ENCODE peak calls at places on chromosomes 6 and 20, in eight cellular contexts. A, O, G, B, U, J, H and K are unnamed samples.

GRCh38 chr6:112305795-112306194 is 41.3 kb upstream of the RFPL4B start:
- DNase-seq in G (no peak), A (no peak), J (no peak), U (no peak), B (no peak), O (no peak), H (no peak), K (no peak)

GRCh38 chr6:112839525-112839961 is 492.4 kb downstream of the RFPL4B start:
- DNase-seq in B (no peak), O (no peak), G (no peak), J (no peak), U (no peak), H (no peak), A (no peak), K (no peak)

GRCh38 chr6:67221226-67221625 is 1413.9 kb upstream of the ADGRB3 start:
- DNase-seq in B (no peak), A (no peak), J (no peak), O (no peak), G (no peak), U (peak; percentile 4), H (no peak), K (no peak)

GRCh38 chr6:151652338-151652737 is 155.1 kb upstream of the ESR1 start:
- DNase-seq in A (no peak), H (no peak), J (no peak), G (no peak), O (no peak), U (no peak), B (no peak), K (no peak)

GRCh38 chr6:169961772-169962561 is 210.5 kb downstream of the ERMARD start:
- DNase-seq in H (no peak), G (no peak), O (no peak), B (no peak), U (no peak), A (no peak), J (no peak), K (no peak)

GRCh38 chr20:6489361-6490154 is 277.9 kb upstream of the BMP2 start:
- DNase-seq in O (peak; percentile 55), H (no peak), U (peak; percentile 100), J (no peak), G (no peak), B (no peak), A (no peak), K (no peak)

GRCh38 chr20:25470045-25470444 is 62.6 kb downstream of the GINS1 start:
- DNase-seq in O (peak; percentile 83), J (peak; percentile 9), G (no peak), B (no peak), A (peak; percentile 73), U (peak; percentile 28), H (no peak), K (no peak)

GRCh38 chr6:170290306-170291128 is at the start of gene DLL1:
- DNase-seq in H (peak; percentile 73), U (no peak), J (no peak), B (peak; percentile 78), A (peak; percentile 43), G (peak; percentile 65), O (no peak), K (no peak)

GRCh38 chr20:32208499-32209154 is 947 bp downstream of the POFUT1 start:
- DNase-seq in U (no peak), H (no peak), O (no peak), B (no peak), G (no peak), J (no peak), A (no peak), K (no peak)

GRCh38 chr6:24329451-24329850 is 28.4 kb downstream of the DCDC2 start:
- DNase-seq in A (no peak), H (no peak), G (no peak), J (no peak), O (no peak), B (no peak), U (no peak), K (no peak)

GRCh38 chr6:32967151-32968091 is 973 bp upstream of the BRD2 start:
- DNase-seq in H (no peak), O (peak; percentile 32), G (no peak), U (peak; percentile 74), J (peak; percentile 28), B (no peak), A (no peak), K (no peak)

GRCh38 chr6:72748759-72749158 is 126.9 kb downstream of the KCNQ5 start:
- DNase-seq in U (no peak), G (no peak), A (no peak), O (no peak), H (no peak), J (no peak), B (no peak), K (no peak)

GRCh38 chr6:105748737-105749161 is 337.4 kb upstream of the PRDM1 start:
- DNase-seq in U (peak; percentile 39), H (no peak), O (no peak), G (no peak), J (no peak), A (no peak), B (no peak), K (no peak)

GRCh38 chr6:70304611-70305010 is 1.7 kb upstream of the COL9A1 start:
- DNase-seq in G (no peak), H (no peak), O (no peak), U (no peak), J (no peak), B (no peak), A (no peak), K (no peak)

GRCh38 chr6:83365931-83366330 is 64.9 kb downstream of the ME1 start:
- DNase-seq in A (no peak), O (no peak), H (no peak), J (no peak), G (no peak), B (no peak), U (no peak), K (no peak)

GRCh38 chr6:78607188-78607587 is 260.2 kb upstream of the IRAK1BP1 start:
- DNase-seq in G (no peak), J (no peak), U (no peak), B (no peak), A (no peak), O (no peak), H (no peak), K (no peak)

GRCh38 chr6:158663465-158664167 is 13.8 kb downstream of the SYTL3 start:
- DNase-seq in J (no peak), A (no peak), G (no peak), B (no peak), H (no peak), O (no peak), U (no peak), K (no peak)

GRCh38 chr6:120147218-120147871 is 797.8 kb upstream of the MAN1A1 start:
- DNase-seq in B (no peak), H (peak; percentile 9), J (no peak), A (no peak), O (no peak), U (no peak), G (no peak), K (no peak)

GRCh38 chr20:35478804-35479472 is 23.5 kb downstream of the CEP250 start:
- DNase-seq in A (no peak), B (no peak), U (peak; percentile 7), O (peak; percentile 45), J (no peak), H (no peak), G (no peak), K (no peak)

GRCh38 chr6:38164671-38165108 is 345.2 kb downstream of the ZFAND3 start:
- DNase-seq in B (no peak), H (no peak), J (no peak), O (no peak), A (no peak), G (no peak), U (no peak), K (no peak)

GRCh38 chr6:17988422-17988944 is 1.0 kb upstream of the KIF13A start:
- DNase-seq in B (no peak), H (no peak), J (no peak), G (no peak), A (no peak), O (no peak), U (no peak), K (no peak)